ENCODE peak calls at places on chromosomes 7 and 10, in seven cellular contexts. L is GM12891; J is spleen; Q is keratinocyte; H is stimulated activated CD8-positive, alpha-beta memory T cell treated with anti-CD3 and anti-CD28 coated beads, Interleukin-2, amount 100 ng/mL, for 1 hour; P is stimulated activated naive B cell treated with anti-CD40 and anti-IgM and Interleukin-4, amounts not matched to agents 10 μg/mL and 1 μg/mL and 100 μg/mL, for 72 hours; F is glutamatergic neuron. Y is an unnamed sample.

GRCh38 chr10:114526497-114527238 is 122.4 kb upstream of the AFAP1L2 start:
- DNase-seq in Q (no peak), H (peak; percentile 76), F (peak; percentile 72), P (peak; percentile 89), L (peak; percentile 63), J (peak; percentile 95), Y (peak; percentile 84)

GRCh38 chr7:32893225-32893560 is 1.6 kb upstream of the KBTBD2 start:
- DNase-seq in H (no peak), Q (no peak), L (no peak), P (no peak), F (no peak), J (no peak), Y (no peak)

GRCh38 chr10:33116293-33116697 is 158.3 kb upstream of the ITGB1 start:
- DNase-seq in P (no peak), F (peak; percentile 66), Q (no peak), H (no peak), L (no peak), J (no peak), Y (no peak)

GRCh38 chr10:24820616-24821015 is 96.9 kb upstream of the ARHGAP21 start:
- DNase-seq in J (no peak), L (no peak), H (no peak), F (no peak), P (no peak), Q (peak; percentile 98), Y (peak; percentile 88)

GRCh38 chr7:145909956-145910611 is 206.5 kb upstream of the CNTNAP2 start:
- DNase-seq in J (no peak), F (no peak), L (no peak), P (peak; percentile 21), Q (no peak), H (no peak), Y (no peak)

GRCh38 chr10:97850446-97850845 is 803 bp downstream of the GOLGA7B start:
- DNase-seq in J (no peak), Q (no peak), L (no peak), P (no peak), F (no peak), H (no peak), Y (no peak)

GRCh38 chr10:86632009-86632800 is 22.1 kb upstream of the OPN4 start:
- DNase-seq in H (no peak), J (no peak), L (no peak), P (no peak), Q (no peak), F (peak; percentile 77), Y (no peak)

GRCh38 chr10:70283445-70284399 is at the start of gene NPFFR1:
- DNase-seq in P (no peak), Q (no peak), H (no peak), J (no peak), L (no peak), F (peak; percentile 32), Y (no peak)

GRCh38 chr7:38731195-38731594 is 100.0 kb upstream of the AMPH start:
- DNase-seq in F (no peak), H (no peak), P (no peak), Q (no peak), L (no peak), J (no peak), Y (no peak)

GRCh38 chr10:79079490-79080355 is 11.0 kb downstream of the ZMIZ1 start:
- DNase-seq in L (no peak), Q (no peak), H (no peak), P (no peak), J (no peak), F (no peak), Y (no peak)

GRCh38 chr10:454860-455259 is 234.6 kb downstream of the DIP2C start:
- DNase-seq in L (no peak), H (no peak), P (no peak), Q (peak; percentile 80), J (no peak), F (no peak), Y (peak; percentile 77)

GRCh38 chr10:18777258-18777657 is 118.0 kb downstream of the ARL5B start:
- DNase-seq in F (no peak), J (no peak), P (no peak), Q (no peak), H (no peak), L (no peak), Y (no peak)

GRCh38 chr7:80369321-80369720 is 142.5 kb downstream of the GNAT3 start:
- DNase-seq in P (no peak), H (no peak), F (no peak), L (no peak), Q (no peak), J (no peak), Y (no peak)

GRCh38 chr7:77348371-77348813 is 67.8 kb downstream of the GSAP start:
- DNase-seq in F (no peak), H (no peak), Q (no peak), P (no peak), J (no peak), L (no peak), Y (no peak)

GRCh38 chr7:132150711-132151110 is 425.6 kb downstream of the PLXNA4 start:
- DNase-seq in H (no peak), J (no peak), P (no peak), F (no peak), L (no peak), Q (no peak), Y (no peak)

GRCh38 chr7:10022480-10022879 is 951.2 kb upstream of the PHF14 start:
- DNase-seq in Q (no peak), P (no peak), L (no peak), F (no peak), J (no peak), H (no peak), Y (no peak)

GRCh38 chr10:93718937-93719725 is 16.7 kb upstream of the FRA10AC1 start:
- DNase-seq in L (no peak), F (no peak), J (peak; percentile 79), H (no peak), P (no peak), Q (no peak), Y (no peak)

GRCh38 chr10:111113961-111114830 is 37.4 kb downstream of the ADRA2A start:
- DNase-seq in Q (no peak), J (no peak), H (no peak), L (no peak), F (no peak), P (no peak), Y (no peak)

GRCh38 chr10:8656261-8656660 is 601.8 kb downstream of the GATA3 start:
- DNase-seq in L (no peak), J (no peak), F (no peak), P (no peak), Q (no peak), H (no peak), Y (no peak)

GRCh38 chr10:112631501-112632410 is 184.7 kb downstream of the VTI1A start:
- DNase-seq in J (no peak), P (no peak), H (no peak), Q (no peak), F (no peak), L (no peak), Y (no peak)

Y was measured in epithelial cell of prostate.